ENCODE peak calls at places on chromosomes 13 and 19, in six cellular contexts. B, L, X, O, A and W are unnamed samples.

GRCh38 chr13:114089341-114089740 is 43.1 kb downstream of the RASA3 start:
- DNase-seq in O (no peak), L (no peak), B (peak; percentile 44), A (no peak), X (no peak), W (no peak)

GRCh38 chr13:40315416-40316064 is 350.9 kb downstream of the FOXO1 start:
- DNase-seq in A (no peak), L (no peak), B (no peak), O (peak; percentile 39), X (no peak), W (no peak)

GRCh38 chr13:22173605-22174004 is 502.7 kb downstream of the FGF9 start:
- DNase-seq in X (no peak), O (no peak), L (no peak), B (no peak), A (no peak), W (no peak)

GRCh38 chr13:65679240-65679639 is 1550.9 kb downstream of the PCDH9 start:
- DNase-seq in L (no peak), A (no peak), B (no peak), O (no peak), X (no peak), W (no peak)

GRCh38 chr19:6226444-6227155 is 53.2 kb downstream of the MLLT1 start:
- DNase-seq in L (no peak), X (no peak), A (no peak), O (no peak), B (no peak), W (no peak)

GRCh38 chr19:16435238-16435911 is 36.4 kb downstream of the EPS15L1 start:
- DNase-seq in B (no peak), A (peak; percentile 97), O (peak; percentile 55), X (peak; percentile 40), L (peak; percentile 72), W (peak; percentile 73)

GRCh38 chr13:39483326-39483725 is 119.7 kb downstream of the LHFPL6 start:
- DNase-seq in A (no peak), O (no peak), B (no peak), L (no peak), X (no peak), W (no peak)

GRCh38 chr13:89401209-89401810 is 1730.1 kb downstream of the SLITRK5 start:
- DNase-seq in X (no peak), L (no peak), O (no peak), A (no peak), B (no peak), W (no peak)

GRCh38 chr19:10727599-10728250 is 9.8 kb downstream of the DNM2 start:
- DNase-seq in A (no peak), L (no peak), O (no peak), B (no peak), X (no peak), W (no peak)

GRCh38 chr13:25910243-25910642 is 141.6 kb downstream of the SHISA2 start:
- DNase-seq in X (no peak), L (no peak), B (no peak), A (no peak), O (no peak), W (no peak)

GRCh38 chr13:109704771-109705628 is 81.4 kb downstream of the IRS2 start:
- DNase-seq in X (peak; percentile 47), A (no peak), O (peak; percentile 14), L (peak; percentile 60), B (no peak), W (peak; percentile 29)

GRCh38 chr13:36344886-36345437 is 1.2 kb downstream of the SPART start:
- DNase-seq in X (no peak), L (no peak), B (no peak), A (no peak), O (peak; percentile 25), W (no peak)

GRCh38 chr13:113047587-113047986 is 58.0 kb upstream of the F7 start:
- DNase-seq in B (no peak), A (no peak), L (no peak), O (no peak), X (no peak), W (no peak)

GRCh38 chr19:55382013-55382412 is 2.1 kb downstream of the TMEM238 start:
- DNase-seq in L (no peak), X (no peak), B (no peak), A (no peak), O (no peak), W (no peak)

GRCh38 chr13:91667486-91667885 is 269.1 kb downstream of the GPC5 start:
- DNase-seq in A (no peak), X (no peak), O (no peak), L (no peak), B (no peak), W (no peak)

GRCh38 chr13:21181671-21182070 is 5.2 kb downstream of the MRPL57 start:
- DNase-seq in A (no peak), B (no peak), L (no peak), O (no peak), X (no peak), W (no peak)

GRCh38 chr19:41302624-41303351 is 7.2 kb upstream of the CCDC97 start:
- DNase-seq in B (no peak), L (peak; percentile 41), X (no peak), A (no peak), O (no peak), W (no peak)

GRCh38 chr19:16337809-16338469 is 13.3 kb downstream of the KLF2 start:
- DNase-seq in L (no peak), X (no peak), B (no peak), A (no peak), O (no peak), W (no peak)

GRCh38 chr13:38965281-38965680 is 25.4 kb downstream of the STOML3 start:
- DNase-seq in O (no peak), A (no peak), X (no peak), B (no peak), L (no peak), W (no peak)

GRCh38 chr19:47272448-47273312 is 2.0 kb upstream of the INAFM1 start:
- DNase-seq in L (peak; percentile 65), A (no peak), B (no peak), X (peak; percentile 52), O (peak; percentile 55), W (peak; percentile 62)

GRCh38 chr13:77554079-77554478 is 18.6 kb downstream of the SCEL start:
- DNase-seq in O (no peak), L (no peak), A (no peak), X (no peak), B (no peak), W (no peak)

GRCh38 chr13:27425918-27426630 is 1.7 kb downstream of the GTF3A start:
- DNase-seq in L (peak; percentile 82), O (peak; percentile 75), X (peak; percentile 59), B (peak; percentile 88), A (peak; percentile 52), W (peak; percentile 77)

GRCh38 chr19:23855676-23856075 is 59.0 kb upstream of the ZNF726 start:
- DNase-seq in O (no peak), A (no peak), B (no peak), L (no peak), X (no peak), W (no peak)
- TF ChIP-seq CTCF in O (no peak), A (no peak), B (no peak), L (no peak), X (no peak), W (no peak)

DNA sequence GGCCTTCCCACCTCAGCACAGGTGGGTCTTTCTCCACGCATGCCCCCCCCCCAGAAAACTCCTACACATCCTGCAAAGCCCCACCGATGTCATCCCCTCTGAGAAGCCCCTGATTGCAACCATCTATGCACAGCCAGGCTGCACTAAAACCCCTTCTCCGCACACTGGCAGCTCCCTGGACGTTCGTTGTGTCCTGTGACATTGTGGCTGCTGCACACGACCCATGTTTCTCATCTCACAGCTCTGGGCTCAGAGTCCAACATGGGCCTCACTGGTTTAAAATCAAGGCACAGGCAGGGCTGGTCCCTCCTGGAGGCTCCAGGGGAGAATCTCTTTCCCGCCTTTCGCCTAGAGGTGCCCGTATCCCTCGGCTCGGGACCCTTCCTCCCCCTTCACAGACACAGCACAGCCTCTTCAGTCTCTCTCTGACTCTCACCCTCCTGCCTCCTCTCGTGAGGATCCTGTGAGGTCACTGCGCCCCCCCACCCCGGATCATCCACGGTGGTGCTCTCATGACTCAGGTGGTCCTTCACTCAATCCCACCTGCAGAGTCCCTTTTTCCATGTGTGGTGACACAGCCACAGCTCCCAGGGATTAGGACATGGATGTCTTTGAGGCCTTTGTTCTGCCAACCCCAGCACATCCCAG is 71.2 kb downstream of the GADD45B start:
- DNase-seq in A (no peak), X (peak; percentile 16), B (no peak), O (no peak), L (no peak), W (no peak)
- H3K4me1 ChIP-seq in A (peaks cover 4% of the 10 kb centered on the region), X (peaks cover 78% of the 10 kb centered on the region), B (peaks cover 58% of the 10 kb centered on the region), O (peaks cover 64% of the 10 kb centered on the region), L (peaks cover 50% of the 10 kb centered on the region), W (peaks cover 74% of the 10 kb centered on the region)

GRCh38 chr19:34900245-34900644 is 26.5 kb upstream of the ZNF30 start:
- DNase-seq in B (no peak), X (no peak), L (no peak), O (no peak), A (no peak), W (no peak)

GRCh38 chr19:34904846-34905527 is 21.7 kb upstream of the ZNF30 start:
- DNase-seq in A (no peak), O (no peak), B (no peak), X (no peak), L (no peak), W (no peak)

DNA sequence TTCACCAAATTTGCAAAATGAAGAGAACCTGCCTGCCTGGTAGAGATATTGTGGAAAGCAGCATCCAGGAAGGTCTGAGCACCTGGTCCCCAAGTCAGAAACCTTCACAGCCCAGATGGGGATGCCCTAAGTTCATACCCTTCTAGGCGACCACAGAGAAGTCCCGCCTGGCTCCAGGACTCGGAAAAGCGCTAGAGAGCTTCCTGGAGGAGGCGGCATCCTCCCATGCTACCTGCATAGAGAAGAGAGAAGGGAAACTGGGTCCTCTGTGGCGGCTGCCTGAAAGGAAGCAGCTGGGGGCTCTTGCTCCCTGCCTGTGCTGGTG is 22.2 kb upstream of the ZNF30 start:
- DNase-seq in X (no peak), O (no peak), A (no peak), B (no peak), L (no peak), W (no peak)
- TF ChIP-seq CTCF in X (no peak), O (no peak), A (no peak), B (no peak), L (no peak), W (no peak)

GRCh38 chr19:28488006-28488405 is 724.9 kb downstream of the UQCRFS1 start:
- DNase-seq in L (no peak), O (no peak), A (peak; percentile 88), X (no peak), B (no peak), W (no peak)
- H3K4me1 ChIP-seq in L (no peaks in the 10 kb centered on the region), O (no peaks in the 10 kb centered on the region), A (peaks cover 46% of the 10 kb centered on the region), X (no peaks in the 10 kb centered on the region), B (no peaks in the 10 kb centered on the region), W (peaks cover 9% of the 10 kb centered on the region)

DNA sequence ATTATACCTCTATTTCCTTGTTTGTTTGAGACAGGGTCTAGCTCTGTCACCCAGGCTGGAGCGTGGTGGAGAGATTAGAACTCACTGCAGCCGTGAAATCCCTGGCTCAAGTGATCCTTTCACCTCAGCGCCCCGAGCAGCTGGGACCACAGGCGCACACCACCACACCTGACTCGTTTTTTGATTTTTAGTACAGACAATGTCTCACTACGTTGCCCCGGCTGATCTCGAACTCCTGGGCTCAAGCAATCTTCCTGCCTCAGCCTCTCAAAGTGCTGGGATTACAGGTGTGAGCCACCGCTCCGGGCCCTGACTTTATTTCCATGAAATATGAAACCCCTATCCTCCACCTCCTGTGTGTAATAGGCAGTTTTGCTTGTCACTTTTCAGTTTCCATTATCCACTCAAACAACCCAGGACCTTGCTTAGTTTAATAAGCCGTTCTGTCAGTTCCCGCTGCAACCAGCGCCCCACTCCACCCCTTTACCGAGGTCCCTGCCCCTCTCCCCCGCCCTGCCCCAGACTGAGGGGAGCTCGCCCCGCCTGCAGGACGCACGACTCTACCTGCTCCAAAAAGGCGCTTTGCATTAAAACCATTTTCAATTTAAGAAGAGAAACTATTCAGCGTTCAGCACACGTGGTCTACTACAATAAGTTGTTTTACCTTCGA is 16.9 kb downstream of the ZNF816 start:
- DNase-seq in O (no peak), X (no peak), L (no peak), A (no peak), B (peak; percentile 57), W (no peak)
- TF ChIP-seq CTCF in O (no peak), X (no peak), L (no peak), A (no peak), B (no peak), W (no peak)